ENCODE peak calls at places on chromosomes 12 and 14, in four cellular contexts. One of them, this sample, is unnamed.

GRCh38 chr12:2290091-2290490 is 237.3 kb downstream of the CACNA1C start:
- DNase-seq in GM19239: no peak
- DNase-seq in NCI-H1436: no peak
- DNase-seq in stimulated activated effector memory CD8-positive, alpha-beta T cell treated with anti-CD3 and anti-CD28 coated beads, Interleukin-12 subunit alpha, Interleukin-12 subunit beta, amount 100 ng/mL, for 72 hours: no peak
- DNase-seq in this sample: no peak

GRCh38 chr12:105292705-105293104 is 37.8 kb upstream of the C12orf75 start:
- DNase-seq in GM19239: no peak
- DNase-seq in NCI-H1436: no peak
- DNase-seq in stimulated activated effector memory CD8-positive, alpha-beta T cell treated with anti-CD3 and anti-CD28 coated beads, Interleukin-12 subunit alpha, Interleukin-12 subunit beta, amount 100 ng/mL, for 72 hours: no peak
- DNase-seq in this sample: no peak

GRCh38 chr12:5268424-5269210 is 163.3 kb upstream of the NTF3 start:
- DNase-seq in GM19239: no peak
- DNase-seq in NCI-H1436: no peak
- DNase-seq in stimulated activated effector memory CD8-positive, alpha-beta T cell treated with anti-CD3 and anti-CD28 coated beads, Interleukin-12 subunit alpha, Interleukin-12 subunit beta, amount 100 ng/mL, for 72 hours: no peak
- DNase-seq in this sample: no peak

GRCh38 chr12:26153421-26154154 is 28.8 kb upstream of the BHLHE41 start:
- DNase-seq in GM19239: no peak
- DNase-seq in NCI-H1436: no peak
- DNase-seq in stimulated activated effector memory CD8-positive, alpha-beta T cell treated with anti-CD3 and anti-CD28 coated beads, Interleukin-12 subunit alpha, Interleukin-12 subunit beta, amount 100 ng/mL, for 72 hours: no peak
- DNase-seq in this sample: no peak

GRCh38 chr12:64560395-64561301 is 49.6 kb upstream of the RASSF3 start:
- DNase-seq in GM19239: no peak
- DNase-seq in NCI-H1436: no peak
- DNase-seq in stimulated activated effector memory CD8-positive, alpha-beta T cell treated with anti-CD3 and anti-CD28 coated beads, Interleukin-12 subunit alpha, Interleukin-12 subunit beta, amount 100 ng/mL, for 72 hours: no peak
- DNase-seq in this sample: no peak

GRCh38 chr14:95490727-95491451 is 25.6 kb downstream of the SYNE3 start:
- DNase-seq in GM19239: no peak
- DNase-seq in NCI-H1436: no peak
- DNase-seq in stimulated activated effector memory CD8-positive, alpha-beta T cell treated with anti-CD3 and anti-CD28 coated beads, Interleukin-12 subunit alpha, Interleukin-12 subunit beta, amount 100 ng/mL, for 72 hours: no peak
- DNase-seq in this sample: no peak

GRCh38 chr14:24054646-24055045 is 2.8 kb downstream of the CARMIL3 start:
- DNase-seq in GM19239: no peak
- DNase-seq in NCI-H1436: no peak
- DNase-seq in stimulated activated effector memory CD8-positive, alpha-beta T cell treated with anti-CD3 and anti-CD28 coated beads, Interleukin-12 subunit alpha, Interleukin-12 subunit beta, amount 100 ng/mL, for 72 hours: no peak
- DNase-seq in this sample: no peak

GRCh38 chr14:50619569-50620141 is 48.5 kb downstream of the SAV1 start:
- DNase-seq in GM19239: peak
- DNase-seq in NCI-H1436: no peak
- DNase-seq in stimulated activated effector memory CD8-positive, alpha-beta T cell treated with anti-CD3 and anti-CD28 coated beads, Interleukin-12 subunit alpha, Interleukin-12 subunit beta, amount 100 ng/mL, for 72 hours: no peak
- DNase-seq in this sample: peak

GRCh38 chr14:64391113-64391725 is 3.1 kb downstream of the MTHFD1 start:
- DNase-seq in GM19239: no peak
- DNase-seq in NCI-H1436: no peak
- DNase-seq in stimulated activated effector memory CD8-positive, alpha-beta T cell treated with anti-CD3 and anti-CD28 coated beads, Interleukin-12 subunit alpha, Interleukin-12 subunit beta, amount 100 ng/mL, for 72 hours: no peak
- DNase-seq in this sample: no peak

GRCh38 chr14:53596845-53597525 is 359.6 kb downstream of the BMP4 start:
- DNase-seq in GM19239: no peak
- DNase-seq in NCI-H1436: no peak
- DNase-seq in stimulated activated effector memory CD8-positive, alpha-beta T cell treated with anti-CD3 and anti-CD28 coated beads, Interleukin-12 subunit alpha, Interleukin-12 subunit beta, amount 100 ng/mL, for 72 hours: no peak
- DNase-seq in this sample: no peak

GRCh38 chr14:24390696-24391468 is 7.9 kb upstream of the NYNRIN start:
- DNase-seq in GM19239: no peak
- DNase-seq in NCI-H1436: no peak
- DNase-seq in stimulated activated effector memory CD8-positive, alpha-beta T cell treated with anti-CD3 and anti-CD28 coated beads, Interleukin-12 subunit alpha, Interleukin-12 subunit beta, amount 100 ng/mL, for 72 hours: no peak
- DNase-seq in this sample: no peak

GRCh38 chr14:60859525-60859924 is 121.4 kb downstream of the TRMT5 start:
- DNase-seq in GM19239: no peak
- DNase-seq in NCI-H1436: no peak
- DNase-seq in stimulated activated effector memory CD8-positive, alpha-beta T cell treated with anti-CD3 and anti-CD28 coated beads, Interleukin-12 subunit alpha, Interleukin-12 subunit beta, amount 100 ng/mL, for 72 hours: no peak
- DNase-seq in this sample: no peak

GRCh38 chr14:29853272-29853671 is 74.4 kb downstream of the PRKD1 start:
- DNase-seq in GM19239: no peak
- DNase-seq in NCI-H1436: no peak
- DNase-seq in stimulated activated effector memory CD8-positive, alpha-beta T cell treated with anti-CD3 and anti-CD28 coated beads, Interleukin-12 subunit alpha, Interleukin-12 subunit beta, amount 100 ng/mL, for 72 hours: no peak
- DNase-seq in this sample: no peak

GRCh38 chr14:46250113-46250703 is 401.4 kb downstream of the RPL10L start:
- DNase-seq in GM19239: no peak
- DNase-seq in NCI-H1436: peak
- DNase-seq in stimulated activated effector memory CD8-positive, alpha-beta T cell treated with anti-CD3 and anti-CD28 coated beads, Interleukin-12 subunit alpha, Interleukin-12 subunit beta, amount 100 ng/mL, for 72 hours: no peak
- DNase-seq in this sample: no peak

GRCh38 chr14:61525293-61526011 is 169.9 kb upstream of the HIF1A start:
- DNase-seq in GM19239: no peak
- DNase-seq in NCI-H1436: no peak
- DNase-seq in stimulated activated effector memory CD8-positive, alpha-beta T cell treated with anti-CD3 and anti-CD28 coated beads, Interleukin-12 subunit alpha, Interleukin-12 subunit beta, amount 100 ng/mL, for 72 hours: peak
- DNase-seq in this sample: peak

GRCh38 chr12:50402270-50403000 is 1.8 kb downstream of the LARP4 start:
- DNase-seq in GM19239: no peak
- DNase-seq in NCI-H1436: no peak
- DNase-seq in stimulated activated effector memory CD8-positive, alpha-beta T cell treated with anti-CD3 and anti-CD28 coated beads, Interleukin-12 subunit alpha, Interleukin-12 subunit beta, amount 100 ng/mL, for 72 hours: no peak
- DNase-seq in this sample: no peak

GRCh38 chr14:22781606-22782000 is 15.1 kb downstream of the OXA1L start:
- DNase-seq in GM19239: no peak
- DNase-seq in NCI-H1436: no peak
- DNase-seq in stimulated activated effector memory CD8-positive, alpha-beta T cell treated with anti-CD3 and anti-CD28 coated beads, Interleukin-12 subunit alpha, Interleukin-12 subunit beta, amount 100 ng/mL, for 72 hours: no peak
- DNase-seq in this sample: no peak

GRCh38 chr12:65825573-65826512 is 1.6 kb downstream of the HMGA2 start:
- DNase-seq in GM19239: no peak
- DNase-seq in NCI-H1436: no peak
- DNase-seq in stimulated activated effector memory CD8-positive, alpha-beta T cell treated with anti-CD3 and anti-CD28 coated beads, Interleukin-12 subunit alpha, Interleukin-12 subunit beta, amount 100 ng/mL, for 72 hours: peak
- DNase-seq in this sample: no peak

GRCh38 chr12:41234672-41235071 is 46.6 kb downstream of the PDZRN4 start:
- DNase-seq in GM19239: no peak
- DNase-seq in NCI-H1436: no peak
- DNase-seq in stimulated activated effector memory CD8-positive, alpha-beta T cell treated with anti-CD3 and anti-CD28 coated beads, Interleukin-12 subunit alpha, Interleukin-12 subunit beta, amount 100 ng/mL, for 72 hours: no peak
- DNase-seq in this sample: no peak

GRCh38 chr12:4272014-4272975 is 1.3 kb upstream of the CCND2 start:
- DNase-seq in GM19239: peak
- DNase-seq in NCI-H1436: no peak
- DNase-seq in stimulated activated effector memory CD8-positive, alpha-beta T cell treated with anti-CD3 and anti-CD28 coated beads, Interleukin-12 subunit alpha, Interleukin-12 subunit beta, amount 100 ng/mL, for 72 hours: peak
- DNase-seq in this sample: peak

GRCh38 chr12:79871621-79872020 is 63.3 kb downstream of the PPP1R12A start:
- DNase-seq in GM19239: no peak
- DNase-seq in NCI-H1436: no peak
- DNase-seq in stimulated activated effector memory CD8-positive, alpha-beta T cell treated with anti-CD3 and anti-CD28 coated beads, Interleukin-12 subunit alpha, Interleukin-12 subunit beta, amount 100 ng/mL, for 72 hours: no peak
- DNase-seq in this sample: no peak

GRCh38 chr12:111685322-111685810 is 390 bp downstream of the BRAP start:
- DNase-seq in GM19239: no peak
- DNase-seq in NCI-H1436: no peak
- DNase-seq in stimulated activated effector memory CD8-positive, alpha-beta T cell treated with anti-CD3 and anti-CD28 coated beads, Interleukin-12 subunit alpha, Interleukin-12 subunit beta, amount 100 ng/mL, for 72 hours: no peak
- DNase-seq in this sample: no peak

GRCh38 chr12:14207946-14208612 is 157.4 kb upstream of the ATF7IP start:
- DNase-seq in GM19239: no peak
- DNase-seq in NCI-H1436: no peak
- DNase-seq in stimulated activated effector memory CD8-positive, alpha-beta T cell treated with anti-CD3 and anti-CD28 coated beads, Interleukin-12 subunit alpha, Interleukin-12 subunit beta, amount 100 ng/mL, for 72 hours: no peak
- DNase-seq in this sample: no peak

GRCh38 chr12:6294533-6295186 is 15.8 kb upstream of the PLEKHG6 start:
- DNase-seq in GM19239: no peak
- DNase-seq in NCI-H1436: no peak
- DNase-seq in stimulated activated effector memory CD8-positive, alpha-beta T cell treated with anti-CD3 and anti-CD28 coated beads, Interleukin-12 subunit alpha, Interleukin-12 subunit beta, amount 100 ng/mL, for 72 hours: no peak
- DNase-seq in this sample: no peak

GRCh38 chr12:115440438-115440837 is 756.5 kb upstream of the TBX3 start:
- DNase-seq in GM19239: no peak
- DNase-seq in NCI-H1436: no peak
- DNase-seq in stimulated activated effector memory CD8-positive, alpha-beta T cell treated with anti-CD3 and anti-CD28 coated beads, Interleukin-12 subunit alpha, Interleukin-12 subunit beta, amount 100 ng/mL, for 72 hours: no peak
- DNase-seq in this sample: no peak

GRCh38 chr12:78321696-78322095 is 491.0 kb downstream of the NAV3 start:
- DNase-seq in GM19239: no peak
- DNase-seq in NCI-H1436: no peak
- DNase-seq in stimulated activated effector memory CD8-positive, alpha-beta T cell treated with anti-CD3 and anti-CD28 coated beads, Interleukin-12 subunit alpha, Interleukin-12 subunit beta, amount 100 ng/mL, for 72 hours: no peak
- DNase-seq in this sample: no peak

GRCh38 chr14:32495435-32495734 is 166.3 kb downstream of the AKAP6 start:
- DNase-seq in GM19239: no peak
- DNase-seq in NCI-H1436: no peak
- DNase-seq in stimulated activated effector memory CD8-positive, alpha-beta T cell treated with anti-CD3 and anti-CD28 coated beads, Interleukin-12 subunit alpha, Interleukin-12 subunit beta, amount 100 ng/mL, for 72 hours: no peak
- DNase-seq in this sample: no peak

GRCh38 chr12:58922849-58923248 is 2.5 kb upstream of the LRIG3 start:
- DNase-seq in GM19239: no peak
- DNase-seq in NCI-H1436: no peak
- DNase-seq in stimulated activated effector memory CD8-positive, alpha-beta T cell treated with anti-CD3 and anti-CD28 coated beads, Interleukin-12 subunit alpha, Interleukin-12 subunit beta, amount 100 ng/mL, for 72 hours: no peak
- DNase-seq in this sample: no peak

GRCh38 chr12:107992870-107993451 is 136.1 kb upstream of the WSCD2 start:
- DNase-seq in GM19239: peak
- DNase-seq in NCI-H1436: no peak
- DNase-seq in stimulated activated effector memory CD8-positive, alpha-beta T cell treated with anti-CD3 and anti-CD28 coated beads, Interleukin-12 subunit alpha, Interleukin-12 subunit beta, amount 100 ng/mL, for 72 hours: no peak
- DNase-seq in this sample: no peak

GRCh38 chr14:76773188-76773885 is 12.1 kb downstream of the VASH1 start:
- DNase-seq in GM19239: no peak
- DNase-seq in NCI-H1436: no peak
- DNase-seq in stimulated activated effector memory CD8-positive, alpha-beta T cell treated with anti-CD3 and anti-CD28 coated beads, Interleukin-12 subunit alpha, Interleukin-12 subunit beta, amount 100 ng/mL, for 72 hours: no peak
- DNase-seq in this sample: no peak

This sample was measured in GM18507.